ENCODE peak calls at places on chromosomes 13 and 19, in five cellular contexts. L is colonic mucosa, G is neural progenitor cell, N is astrocyte, A is IMR-90. X is an unnamed sample.

GRCh38 chr13:96984061-96984508 is 10.2 kb downstream of the OXGR1 start:
- DNase-seq in A (no peak), L (peak), N (no peak), G (peak), X (no peak)

GRCh38 chr19:23526302-23526701 is 131.0 kb upstream of the ZNF91 start:
- DNase-seq in G (no peak), L (no peak), N (no peak), A (no peak), X (no peak)

GRCh38 chr13:112874751-112875300 is 94.2 kb upstream of the MCF2L start:
- DNase-seq in N (no peak), A (no peak), G (no peak), L (no peak), X (no peak)

GRCh38 chr13:30442854-30443379 is 20.6 kb downstream of the UBE2L5 start:
- DNase-seq in L (no peak), G (no peak), A (no peak), N (no peak), X (no peak)

GRCh38 chr19:11480081-11480926 is 542 bp downstream of the ELAVL3 start:
- DNase-seq in G (no peak), N (no peak), L (no peak), A (no peak), X (no peak)

GRCh38 chr13:44903596-44903995 is 85.7 kb downstream of the NUFIP1 start:
- DNase-seq in L (peak), A (peak), G (peak), N (peak), X (peak)

GRCh38 chr13:109704771-109705628 is 81.4 kb downstream of the IRS2 start:
- DNase-seq in A (no peak), G (no peak), L (peak), N (no peak), X (peak)

GRCh38 chr19:2986951-2987491 is 9.7 kb downstream of the TLE6 start:
- DNase-seq in L (no peak), N (no peak), G (peak), A (no peak), X (no peak)

GRCh38 chr13:44854264-44855060 is 134.8 kb downstream of the NUFIP1 start:
- DNase-seq in L (peak), N (no peak), A (peak), G (peak), X (no peak)

GRCh38 chr13:98326274-98326673 is 149.2 kb upstream of the RNF113B start:
- DNase-seq in G (no peak), A (no peak), L (no peak), N (no peak), X (no peak)

GRCh38 chr19:46478356-46478986 is 7.1 kb upstream of the PNMA8A start:
- DNase-seq in L (no peak), N (peak), G (peak), A (peak), X (peak)

GRCh38 chr19:19550972-19551861 is 13.2 kb downstream of the CILP2 start:
- DNase-seq in A (no peak), N (peak), G (peak), L (no peak), X (no peak)

GRCh38 chr19:49398001-49398615 is 10.1 kb downstream of the KASH5 start:
- DNase-seq in G (no peak), N (no peak), L (no peak), A (no peak), X (no peak)

GRCh38 chr19:35253316-35254286 is 4.8 kb downstream of the LSR start:
- DNase-seq in G (no peak), N (no peak), A (no peak), L (peak), X (no peak)

GRCh38 chr13:66077286-66077685 is 1152.8 kb downstream of the PCDH9 start:
- DNase-seq in N (no peak), A (no peak), G (no peak), L (no peak), X (no peak)

GRCh38 chr19:55311797-55312196 is 13.3 kb downstream of the TMEM150B start:
- DNase-seq in L (no peak), N (no peak), G (no peak), A (no peak), X (no peak)

GRCh38 chr19:17333611-17334413 is 843 bp downstream of the ANO8 start:
- DNase-seq in L (no peak), N (peak), A (peak), G (peak), X (peak)

GRCh38 chr13:20588529-20589110 is 21.7 kb downstream of the IFT88 start:
- DNase-seq in G (no peak), L (no peak), N (no peak), A (no peak), X (peak)

GRCh38 chr19:52170863-52171320 is 529 bp downstream of the ZNF836 start:
- DNase-seq in G (peak), L (peak), N (no peak), A (no peak), X (peak)

GRCh38 chr19:52172347-52172746 is 926 bp upstream of the ZNF836 start:
- DNase-seq in N (no peak), L (no peak), A (no peak), G (no peak), X (no peak)

GRCh38 chr19:52171321-52172169 is at the start of gene ZNF836:
- DNase-seq in G (peak), N (peak), L (peak), A (peak), X (peak)

DNA sequence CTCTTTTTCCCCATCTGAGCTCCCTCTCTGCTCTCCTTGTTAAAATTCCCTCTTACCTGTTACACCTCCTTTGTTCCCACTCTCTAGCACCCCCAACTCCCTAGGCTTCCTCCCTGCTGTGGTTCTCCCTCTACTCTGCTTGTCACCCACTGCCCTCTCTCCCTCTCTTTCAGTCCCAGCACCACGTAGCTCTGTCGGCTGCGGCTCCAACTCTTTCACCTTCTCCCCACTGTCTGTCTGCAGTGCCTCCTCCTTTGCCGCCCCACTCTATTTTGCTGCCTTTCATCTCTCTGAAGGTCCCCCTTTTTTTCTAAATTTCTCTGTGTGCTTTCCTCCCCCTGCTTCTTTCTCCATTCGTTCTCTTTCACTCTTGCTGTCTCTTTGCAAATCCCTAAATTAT is 1.1 kb downstream of the ZNF836 start:
- DNase-seq in N (no peak), A (no peak), G (no peak), L (no peak), X (peak)
- H3K9ac ChIP-seq in N (peak), A (peak), G (no peak), L (peak), X (peak)

GRCh38 chr19:6264077-6264445 is 15.7 kb downstream of the MLLT1 start:
- DNase-seq in G (peak), A (peak), N (no peak), L (no peak), X (peak)

GRCh38 chr19:6263306-6264076 is 16.3 kb downstream of the MLLT1 start:
- DNase-seq in L (no peak), A (peak), G (no peak), N (no peak), X (no peak)

GRCh38 chr19:6261883-6262282 is 17.9 kb downstream of the MLLT1 start:
- DNase-seq in G (no peak), N (no peak), A (no peak), L (no peak), X (no peak)

GRCh38 chr19:6262519-6262918 is 17.3 kb downstream of the MLLT1 start:
- DNase-seq in G (no peak), A (no peak), L (no peak), N (no peak), X (no peak)

GRCh38 chr19:6264803-6265202 is 15.0 kb downstream of the MLLT1 start:
- DNase-seq in G (no peak), A (no peak), L (no peak), N (no peak), X (no peak)
- H3K4me3 ChIP-seq in G (no peak), A (no peak), L (no peak), N (no peak), X (no peak)

GRCh38 chr13:48842316-48842715 is 133.4 kb upstream of the FNDC3A start:
- DNase-seq in A (no peak), G (no peak), L (no peak), N (no peak), X (no peak)
- H3K9ac ChIP-seq in A (no peak), G (no peak), L (no peak), N (no peak), X (no peak)

GRCh38 chr19:50640368-50640767 is 687 bp upstream of the SYT3 start:
- DNase-seq in G (no peak), N (no peak), L (no peak), A (no peak), X (no peak)
- H3K4me3 ChIP-seq in G (peak), N (no peak), L (no peak), A (no peak), X (no peak)

DNA sequence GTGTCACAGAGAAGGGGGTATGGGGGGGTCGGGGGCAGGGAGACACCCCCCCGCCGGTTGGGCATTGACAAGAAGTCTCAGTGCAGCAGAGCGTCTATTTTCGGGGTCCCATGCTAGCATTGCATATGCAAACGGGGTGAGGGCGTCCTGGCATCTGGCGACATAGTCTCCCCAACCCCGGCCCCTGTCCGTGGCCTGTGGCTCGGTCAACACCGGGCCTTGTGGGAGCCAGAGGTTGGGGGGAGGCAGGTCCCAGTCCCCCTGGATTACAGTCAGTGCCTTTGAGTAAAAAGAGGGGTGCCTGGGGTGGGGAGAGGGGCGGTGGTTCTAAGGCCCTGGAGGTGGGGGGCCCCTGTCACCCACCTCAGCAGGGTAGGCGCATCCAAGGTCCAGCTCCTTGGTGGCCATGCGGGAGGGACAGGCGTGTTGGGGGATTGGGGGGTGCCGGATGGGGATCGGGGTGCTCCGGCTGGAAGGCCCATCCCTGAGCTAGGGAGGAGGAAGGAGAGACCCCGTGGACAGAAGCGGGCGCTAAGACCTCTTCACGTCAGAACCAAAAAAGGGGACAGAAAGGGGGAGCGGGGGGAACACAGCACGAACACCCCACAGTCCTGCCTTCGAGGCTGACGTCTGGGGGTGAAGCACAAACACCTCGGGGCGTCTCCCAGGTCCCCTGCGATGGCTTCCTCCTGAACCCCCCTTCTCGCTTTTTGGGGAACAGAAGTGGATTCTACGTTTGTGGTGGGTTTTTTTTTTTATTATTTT is 20.9 kb downstream of the ZBTB7A start:
- DNase-seq in G (no peak), N (no peak), L (no peak), A (no peak), X (no peak)
- H3K9ac ChIP-seq in G (no peak), N (no peak), L (no peak), A (no peak), X (no peak)